ENCODE peak calls at places on chromosomes 2 and 18, in ten cellular contexts. D is AG04449; A is RWPE1; P is CD8-positive, alpha-beta T cell; G is kidney; C is activated CD4-positive, CD25-positive, alpha-beta regulatory T cell; M is sigmoid colon; H is stimulated activated CD4-positive, alpha-beta T cell treated with anti-CD3 and anti-CD28 coated beads, Interleukin-2, amount 100 ng/mL, for 24 hours; Z is right atrium auricular region; U is breast epithelium. S is an unnamed sample.
A peak's percentile ranks its signal among the peaks of the same experiment; 100 is the strongest.

GRCh38 chr2:153268941-153269461 is 209.6 kb downstream of the RPRM start:
- DNase-seq in D (no peak), A (no peak), P (no peak), G (no peak), C (no peak), M (no peak), H (no peak), Z (no peak), U (no peak), S (no peak)

GRCh38 chr2:125643585-125643984 is 1012.4 kb upstream of the GYPC start:
- DNase-seq in D (no peak), A (no peak), P (no peak), G (no peak), C (no peak), M (no peak), H (no peak), Z (no peak), U (no peak), S (no peak)

GRCh38 chr2:238021327-238021726 is 39.5 kb upstream of the SCLY start:
- DNase-seq in D (no peak), A (peak; percentile 27), P (no peak), G (no peak), C (no peak), M (no peak), H (no peak), Z (no peak), U (no peak), S (no peak)

GRCh38 chr2:202577250-202578183 is 57.3 kb upstream of the FAM117B start:
- DNase-seq in D (no peak), A (no peak), P (no peak), G (no peak), C (no peak), M (no peak), H (no peak), Z (no peak), U (no peak), S (no peak)

GRCh38 chr2:98448441-98449145 is 3.9 kb downstream of the INPP4A start:
- DNase-seq in D (no peak), A (no peak), P (no peak), G (no peak), C (no peak), M (no peak), H (no peak), Z (no peak), U (no peak), S (no peak)

GRCh38 chr2:184455616-184456015 is 142.7 kb upstream of the ZNF804A start:
- DNase-seq in D (no peak), A (no peak), P (no peak), G (no peak), C (no peak), M (no peak), H (no peak), Z (no peak), U (no peak), S (no peak)

GRCh38 chr2:17538022-17538843 is 2.3 kb upstream of the VSNL1 start:
- DNase-seq in D (no peak), A (no peak), P (no peak), G (peak; percentile 36), C (no peak), M (no peak), H (no peak), Z (no peak), U (no peak), S (peak; percentile 53)

GRCh38 chr18:3246636-3247242 is 862 bp upstream of the MYL12A start:
- DNase-seq in D (no peak), A (no peak), P (no peak), G (peak; percentile 81), C (no peak), M (peak; percentile 74), H (peak; percentile 19), Z (no peak), U (no peak), S (no peak)

GRCh38 chr2:234957533-234958135 is 5.8 kb downstream of the SH3BP4 start:
- DNase-seq in D (no peak), A (peak; percentile 72), P (no peak), G (peak; percentile 20), C (no peak), M (no peak), H (no peak), Z (no peak), U (no peak), S (peak; percentile 2)

GRCh38 chr18:22503803-22504202 is 86.1 kb upstream of the CTAGE1 start:
- DNase-seq in D (no peak), A (no peak), P (no peak), G (no peak), C (no peak), M (no peak), H (no peak), Z (peak; percentile 75), U (no peak), S (no peak)

GRCh38 chr2:33531345-33532059 is 55.1 kb downstream of the RASGRP3 start:
- DNase-seq in D (no peak), A (no peak), P (no peak), G (no peak), C (no peak), M (no peak), H (no peak), Z (no peak), U (no peak), S (no peak)

GRCh38 chr2:133607679-133608078 is 39.4 kb upstream of the NCKAP5 start:
- DNase-seq in D (peak; percentile 92), A (no peak), P (no peak), G (no peak), C (no peak), M (no peak), H (no peak), Z (no peak), U (no peak), S (no peak)

GRCh38 chr18:28065793-28066186 is 111.1 kb downstream of the CDH2 start:
- DNase-seq in D (no peak), A (no peak), P (no peak), G (no peak), C (no peak), M (no peak), H (no peak), Z (no peak), U (no peak), S (no peak)

GRCh38 chr18:14577971-14578370 is 34.6 kb upstream of the POTEC start:
- DNase-seq in D (no peak), A (no peak), P (no peak), G (no peak), C (no peak), M (no peak), H (no peak), Z (no peak), U (no peak), S (no peak)

GRCh38 chr18:36424741-36425142 is 127.2 kb downstream of the FHOD3 start:
- DNase-seq in D (no peak), A (no peak), P (no peak), G (no peak), C (no peak), M (no peak), H (no peak), Z (no peak), U (no peak), S (no peak)

GRCh38 chr2:227192491-227192890 is 28.1 kb downstream of the COL4A3 start:
- DNase-seq in D (no peak), A (no peak), P (no peak), G (no peak), C (no peak), M (no peak), H (no peak), Z (no peak), U (no peak), S (no peak)

GRCh38 chr2:188285049-188285448 is 6.6 kb upstream of the GULP1 start:
- DNase-seq in D (no peak), A (no peak), P (no peak), G (no peak), C (no peak), M (no peak), H (no peak), Z (no peak), U (no peak), S (no peak)

GRCh38 chr2:118856978-118857676 is 9.7 kb upstream of the EN1 start:
- DNase-seq in D (no peak), A (no peak), P (no peak), G (no peak), C (no peak), M (no peak), H (no peak), Z (no peak), U (no peak), S (no peak)

GRCh38 chr2:234164499-234165409 is 114.3 kb downstream of the SPP2 start:
- DNase-seq in D (no peak), A (no peak), P (peak; percentile 41), G (peak; percentile 72), C (peak; percentile 26), M (no peak), H (peak; percentile 21), Z (no peak), U (no peak), S (peak; percentile 60)

GRCh38 chr2:23385748-23386421 is 906 bp downstream of the KLHL29 start:
- DNase-seq in D (no peak), A (peak; percentile 38), P (no peak), G (peak; percentile 74), C (no peak), M (no peak), H (peak; percentile 37), Z (no peak), U (no peak), S (no peak)

GRCh38 chr2:75325594-75325993 is 126.3 kb upstream of the TACR1 start:
- DNase-seq in D (no peak), A (no peak), P (no peak), G (no peak), C (no peak), M (no peak), H (no peak), Z (no peak), U (no peak), S (no peak)

GRCh38 chr2:240960309-240960962 is 38.0 kb upstream of the SNED1 start:
- DNase-seq in D (no peak), A (no peak), P (no peak), G (peak; percentile 97), C (no peak), M (peak; percentile 68), H (no peak), Z (peak; percentile 58), U (peak; percentile 54), S (peak; percentile 66)

S was measured in left lung.